ENCODE peak calls at places on chromosomes 1 and 21, in eight cellular contexts. One of them, this sample, is unnamed.

GRCh38 chr1:5798151-5798730 is 194.0 kb downstream of the NPHP4 start:
- DNase-seq in fibroblast of the aortic adventitia: no peak
- DNase-seq in epithelial cell of esophagus: no peak
- DNase-seq in cardiac fibroblast: no peak
- DNase-seq in tibial artery: no peak
- DNase-seq in kidney epithelial cell: no peak
- DNase-seq in esophagus squamous epithelium: no peak
- DNase-seq in CD8-positive, alpha-beta T cell: no peak
- DNase-seq in this sample: no peak

GRCh38 chr1:241934843-241935242 is 22.7 kb upstream of the BECN2 start:
- DNase-seq in esophagus squamous epithelium: no peak
- DNase-seq in epithelial cell of esophagus: no peak
- DNase-seq in cardiac fibroblast: no peak
- DNase-seq in fibroblast of the aortic adventitia: no peak
- DNase-seq in kidney epithelial cell: no peak
- DNase-seq in CD8-positive, alpha-beta T cell: no peak
- DNase-seq in tibial artery: no peak
- DNase-seq in this sample: no peak

GRCh38 chr1:183844806-183845205 is 39.9 kb downstream of the RGL1 start:
- DNase-seq in cardiac fibroblast: no peak
- DNase-seq in esophagus squamous epithelium: no peak
- DNase-seq in CD8-positive, alpha-beta T cell: no peak
- DNase-seq in fibroblast of the aortic adventitia: no peak
- DNase-seq in epithelial cell of esophagus: no peak
- DNase-seq in tibial artery: no peak
- DNase-seq in kidney epithelial cell: no peak
- DNase-seq in this sample: no peak

GRCh38 chr1:161676441-161676840 is 13.5 kb downstream of the FCGR2B start:
- DNase-seq in tibial artery: no peak
- DNase-seq in CD8-positive, alpha-beta T cell: no peak
- DNase-seq in fibroblast of the aortic adventitia: no peak
- DNase-seq in kidney epithelial cell: no peak
- DNase-seq in epithelial cell of esophagus: no peak
- DNase-seq in cardiac fibroblast: no peak
- DNase-seq in esophagus squamous epithelium: no peak
- DNase-seq in this sample: no peak

GRCh38 chr1:71640131-71640530 is 559.3 kb upstream of the ZRANB2 start:
- DNase-seq in epithelial cell of esophagus: no peak
- DNase-seq in tibial artery: no peak
- DNase-seq in CD8-positive, alpha-beta T cell: no peak
- DNase-seq in fibroblast of the aortic adventitia: peak
- DNase-seq in esophagus squamous epithelium: no peak
- DNase-seq in cardiac fibroblast: peak
- DNase-seq in kidney epithelial cell: no peak
- DNase-seq in this sample: no peak

GRCh38 chr1:210373878-210374599 is 45.3 kb downstream of the HHAT start:
- DNase-seq in tibial artery: no peak
- DNase-seq in CD8-positive, alpha-beta T cell: peak
- DNase-seq in fibroblast of the aortic adventitia: peak
- DNase-seq in kidney epithelial cell: peak
- DNase-seq in cardiac fibroblast: peak
- DNase-seq in epithelial cell of esophagus: peak
- DNase-seq in esophagus squamous epithelium: no peak
- DNase-seq in this sample: peak

GRCh38 chr1:89382479-89382878 is 18.6 kb downstream of the GBP6 start:
- DNase-seq in fibroblast of the aortic adventitia: no peak
- DNase-seq in cardiac fibroblast: no peak
- DNase-seq in tibial artery: no peak
- DNase-seq in epithelial cell of esophagus: no peak
- DNase-seq in kidney epithelial cell: no peak
- DNase-seq in CD8-positive, alpha-beta T cell: no peak
- DNase-seq in esophagus squamous epithelium: no peak
- DNase-seq in this sample: no peak

GRCh38 chr1:155648207-155649147 is 38.5 kb downstream of the MSTO1 start:
- DNase-seq in cardiac fibroblast: peak
- DNase-seq in fibroblast of the aortic adventitia: peak
- DNase-seq in tibial artery: no peak
- DNase-seq in CD8-positive, alpha-beta T cell: no peak
- DNase-seq in esophagus squamous epithelium: no peak
- DNase-seq in epithelial cell of esophagus: peak
- DNase-seq in kidney epithelial cell: peak
- DNase-seq in this sample: peak

GRCh38 chr21:29640233-29640554 is 299.6 kb downstream of the GRIK1 start:
- DNase-seq in tibial artery: no peak
- DNase-seq in fibroblast of the aortic adventitia: no peak
- DNase-seq in epithelial cell of esophagus: no peak
- DNase-seq in cardiac fibroblast: no peak
- DNase-seq in CD8-positive, alpha-beta T cell: no peak
- DNase-seq in kidney epithelial cell: no peak
- DNase-seq in esophagus squamous epithelium: no peak
- DNase-seq in this sample: no peak

GRCh38 chr1:41762251-41762650 is 156.5 kb downstream of the HIVEP3 start:
- DNase-seq in epithelial cell of esophagus: no peak
- DNase-seq in CD8-positive, alpha-beta T cell: no peak
- DNase-seq in tibial artery: no peak
- DNase-seq in kidney epithelial cell: no peak
- DNase-seq in fibroblast of the aortic adventitia: no peak
- DNase-seq in esophagus squamous epithelium: no peak
- DNase-seq in cardiac fibroblast: no peak
- DNase-seq in this sample: no peak

GRCh38 chr1:20962576-20963258 is 175.6 kb upstream of the HP1BP3 start:
- DNase-seq in cardiac fibroblast: no peak
- DNase-seq in fibroblast of the aortic adventitia: no peak
- DNase-seq in kidney epithelial cell: no peak
- DNase-seq in tibial artery: no peak
- DNase-seq in CD8-positive, alpha-beta T cell: no peak
- DNase-seq in esophagus squamous epithelium: no peak
- DNase-seq in epithelial cell of esophagus: no peak
- DNase-seq in this sample: peak

GRCh38 chr21:36694041-36694515 is 4.8 kb upstream of the SIM2 start:
- DNase-seq in kidney epithelial cell: no peak
- DNase-seq in epithelial cell of esophagus: no peak
- DNase-seq in tibial artery: no peak
- DNase-seq in cardiac fibroblast: peak
- DNase-seq in esophagus squamous epithelium: no peak
- DNase-seq in fibroblast of the aortic adventitia: peak
- DNase-seq in CD8-positive, alpha-beta T cell: no peak
- DNase-seq in this sample: no peak

GRCh38 chr1:3717041-3717714 is 35.1 kb upstream of the CCDC27 start:
- DNase-seq in CD8-positive, alpha-beta T cell: no peak
- DNase-seq in epithelial cell of esophagus: peak
- DNase-seq in esophagus squamous epithelium: no peak
- DNase-seq in fibroblast of the aortic adventitia: no peak
- DNase-seq in tibial artery: no peak
- DNase-seq in kidney epithelial cell: no peak
- DNase-seq in cardiac fibroblast: no peak
- DNase-seq in this sample: no peak

DNA sequence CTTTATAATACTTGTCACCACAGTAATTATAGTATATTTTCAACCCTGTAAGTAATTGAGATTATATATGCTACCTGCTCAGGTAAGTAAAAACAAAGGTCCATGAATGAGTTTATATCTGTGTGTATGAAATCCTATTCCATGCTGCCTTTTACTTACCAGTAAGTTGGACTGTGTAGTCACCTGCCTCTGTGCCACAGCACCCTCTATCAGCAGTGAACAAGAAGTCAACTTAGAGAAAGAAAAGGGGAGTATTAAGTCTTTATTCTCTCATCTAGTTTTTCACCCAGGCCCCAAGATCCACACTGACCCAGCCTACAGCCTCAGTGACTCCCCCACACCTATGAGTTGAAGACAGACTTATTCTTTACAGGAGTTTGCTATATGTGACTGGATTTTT is 36.9 kb upstream of the IFI16 start:
- DNase-seq in kidney epithelial cell: no peak
- DNase-seq in tibial artery: no peak
- DNase-seq in esophagus squamous epithelium: no peak
- DNase-seq in epithelial cell of esophagus: peak
- DNase-seq in fibroblast of the aortic adventitia: peak
- DNase-seq in cardiac fibroblast: peak
- DNase-seq in CD8-positive, alpha-beta T cell: no peak
- DNase-seq in this sample: no peak
- TF ChIP-seq CTCF in kidney epithelial cell: peak
- TF ChIP-seq CTCF in tibial artery: no peak
- TF ChIP-seq CTCF in esophagus squamous epithelium: no peak
- TF ChIP-seq CTCF in epithelial cell of esophagus: peak
- TF ChIP-seq CTCF in fibroblast of the aortic adventitia: no peak
- TF ChIP-seq CTCF in cardiac fibroblast: no peak
- TF ChIP-seq CTCF in CD8-positive, alpha-beta T cell: no peak
- TF ChIP-seq CTCF in this sample: no peak

GRCh38 chr1:111140680-111140967 is 601 bp downstream of the CEPT1 start:
- DNase-seq in epithelial cell of esophagus: peak
- DNase-seq in kidney epithelial cell: peak
- DNase-seq in cardiac fibroblast: peak
- DNase-seq in CD8-positive, alpha-beta T cell: no peak
- DNase-seq in fibroblast of the aortic adventitia: peak
- DNase-seq in tibial artery: no peak
- DNase-seq in esophagus squamous epithelium: no peak
- DNase-seq in this sample: peak

GRCh38 chr1:111139956-111140679 is at the start of the genes CEPT1 and DRAM2:
- DNase-seq in epithelial cell of esophagus: peak
- DNase-seq in esophagus squamous epithelium: peak
- DNase-seq in cardiac fibroblast: peak
- DNase-seq in tibial artery: peak
- DNase-seq in kidney epithelial cell: peak
- DNase-seq in fibroblast of the aortic adventitia: peak
- DNase-seq in CD8-positive, alpha-beta T cell: peak
- DNase-seq in this sample: peak

GRCh38 chr1:111141803-111142202 is 1.8 kb downstream of the CEPT1 start:
- DNase-seq in tibial artery: no peak
- DNase-seq in cardiac fibroblast: no peak
- DNase-seq in epithelial cell of esophagus: peak
- DNase-seq in esophagus squamous epithelium: no peak
- DNase-seq in kidney epithelial cell: no peak
- DNase-seq in fibroblast of the aortic adventitia: no peak
- DNase-seq in CD8-positive, alpha-beta T cell: no peak
- DNase-seq in this sample: no peak

GRCh38 chr1:111142358-111142975 is 2.4 kb downstream of the CEPT1 start:
- DNase-seq in fibroblast of the aortic adventitia: no peak
- DNase-seq in CD8-positive, alpha-beta T cell: no peak
- DNase-seq in kidney epithelial cell: no peak
- DNase-seq in tibial artery: no peak
- DNase-seq in esophagus squamous epithelium: no peak
- DNase-seq in cardiac fibroblast: no peak
- DNase-seq in epithelial cell of esophagus: peak
- DNase-seq in this sample: no peak

DNA sequence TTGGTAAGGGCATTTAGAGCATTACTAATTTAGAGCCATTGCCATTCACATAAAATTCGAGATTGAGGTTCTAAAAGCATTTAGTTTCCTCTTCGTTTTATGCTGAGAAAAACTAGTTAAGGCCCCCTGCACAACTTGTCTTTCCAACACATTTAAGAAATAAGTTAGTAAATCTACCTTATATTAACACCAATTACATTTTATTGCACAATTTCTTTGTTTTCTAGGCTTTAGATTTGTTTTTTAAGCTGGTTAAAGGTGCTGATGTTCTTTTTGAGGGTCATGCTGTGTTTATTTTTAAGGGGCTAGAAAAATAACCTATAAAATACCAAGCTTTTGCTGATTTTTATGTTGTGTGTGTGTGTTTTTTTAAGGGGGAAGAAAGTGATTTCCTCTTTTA is 1.2 kb downstream of the CEPT1 start:
- DNase-seq in tibial artery: no peak
- DNase-seq in fibroblast of the aortic adventitia: no peak
- DNase-seq in esophagus squamous epithelium: no peak
- DNase-seq in cardiac fibroblast: no peak
- DNase-seq in CD8-positive, alpha-beta T cell: no peak
- DNase-seq in kidney epithelial cell: no peak
- DNase-seq in epithelial cell of esophagus: no peak
- DNase-seq in this sample: no peak
- H3K4me3 ChIP-seq in tibial artery: peak
- H3K4me3 ChIP-seq in fibroblast of the aortic adventitia: peak
- H3K4me3 ChIP-seq in esophagus squamous epithelium: peak
- H3K4me3 ChIP-seq in cardiac fibroblast: peak
- H3K4me3 ChIP-seq in CD8-positive, alpha-beta T cell: no peak
- H3K4me3 ChIP-seq in kidney epithelial cell: peak
- H3K4me3 ChIP-seq in epithelial cell of esophagus: peak
- H3K4me3 ChIP-seq in this sample: peak

DNA sequence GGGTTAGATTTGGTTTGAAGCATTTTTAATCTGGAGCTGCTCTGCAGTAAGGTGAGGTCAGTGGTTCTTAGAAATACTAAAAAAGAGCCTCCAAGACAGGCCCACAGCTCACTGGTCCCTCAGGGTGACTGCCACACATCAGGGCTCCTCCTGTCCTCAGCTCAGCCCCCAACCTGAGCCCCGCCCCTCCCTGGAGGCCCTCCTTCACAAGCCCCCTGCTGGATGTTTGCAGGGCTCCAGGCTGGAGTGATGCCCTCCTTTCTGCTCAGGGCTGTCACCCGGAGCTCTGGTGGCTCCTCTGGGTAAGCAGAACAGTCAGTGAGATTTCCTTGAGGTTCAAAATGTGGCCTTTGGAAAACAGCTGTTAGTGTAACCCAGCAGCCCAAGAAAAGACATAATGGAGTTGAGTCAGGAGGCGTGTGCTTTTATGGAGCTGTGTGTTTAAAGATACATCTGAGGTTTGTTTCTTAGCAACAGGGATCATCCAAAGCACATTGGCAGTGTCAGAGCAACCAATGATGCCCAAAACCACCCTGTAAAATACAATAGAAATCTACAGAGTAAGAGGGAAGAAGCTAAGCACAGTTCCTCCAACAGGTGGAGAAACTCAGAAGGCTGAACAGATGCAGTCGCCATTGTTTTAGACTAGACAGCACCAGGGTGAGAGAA is 21.4 kb downstream of the STUM start:
- DNase-seq in tibial artery: peak
- DNase-seq in epithelial cell of esophagus: no peak
- DNase-seq in cardiac fibroblast: no peak
- DNase-seq in CD8-positive, alpha-beta T cell: no peak
- DNase-seq in esophagus squamous epithelium: no peak
- DNase-seq in kidney epithelial cell: no peak
- DNase-seq in fibroblast of the aortic adventitia: no peak
- DNase-seq in this sample: no peak
- TF ChIP-seq CTCF in tibial artery: no peak
- TF ChIP-seq CTCF in epithelial cell of esophagus: no peak
- TF ChIP-seq CTCF in cardiac fibroblast: no peak
- TF ChIP-seq CTCF in CD8-positive, alpha-beta T cell: peak
- TF ChIP-seq CTCF in esophagus squamous epithelium: no peak
- TF ChIP-seq CTCF in kidney epithelial cell: peak
- TF ChIP-seq CTCF in fibroblast of the aortic adventitia: peak
- TF ChIP-seq CTCF in this sample: no peak

GRCh38 chr1:18107671-18108312 is at the start of gene IGSF21:
- DNase-seq in esophagus squamous epithelium: no peak
- DNase-seq in epithelial cell of esophagus: no peak
- DNase-seq in cardiac fibroblast: no peak
- DNase-seq in CD8-positive, alpha-beta T cell: no peak
- DNase-seq in tibial artery: no peak
- DNase-seq in fibroblast of the aortic adventitia: no peak
- DNase-seq in kidney epithelial cell: no peak
- DNase-seq in this sample: no peak
- H3K4me3 ChIP-seq in esophagus squamous epithelium: peak
- H3K4me3 ChIP-seq in epithelial cell of esophagus: no peak
- H3K4me3 ChIP-seq in cardiac fibroblast: no peak
- H3K4me3 ChIP-seq in CD8-positive, alpha-beta T cell: no peak
- H3K4me3 ChIP-seq in tibial artery: peak
- H3K4me3 ChIP-seq in fibroblast of the aortic adventitia: no peak
- H3K4me3 ChIP-seq in kidney epithelial cell: no peak
- H3K4me3 ChIP-seq in this sample: no peak

DNA sequence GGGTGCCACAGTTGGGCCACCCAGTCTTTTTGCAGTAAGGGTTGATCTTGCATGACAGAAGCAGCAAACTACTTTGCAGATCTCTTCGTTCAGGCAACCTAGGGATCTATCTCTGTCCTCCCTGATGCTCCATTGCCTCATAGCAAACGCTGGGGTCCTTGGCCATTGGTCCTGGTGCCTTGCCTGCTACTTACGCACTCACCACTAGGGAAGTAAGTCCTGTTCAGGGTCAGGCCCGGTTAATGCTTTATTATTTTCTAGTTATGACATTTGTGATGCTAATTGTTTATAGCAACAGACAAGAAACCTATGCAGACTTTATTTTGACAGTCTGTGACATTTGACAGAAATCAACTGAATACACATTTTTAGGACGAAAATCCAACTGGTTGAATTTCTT is 326.5 kb upstream of the FMN2 start:
- DNase-seq in kidney epithelial cell: no peak
- DNase-seq in fibroblast of the aortic adventitia: no peak
- DNase-seq in esophagus squamous epithelium: no peak
- DNase-seq in epithelial cell of esophagus: no peak
- DNase-seq in CD8-positive, alpha-beta T cell: no peak
- DNase-seq in cardiac fibroblast: no peak
- DNase-seq in tibial artery: no peak
- DNase-seq in this sample: no peak
- TF ChIP-seq CTCF in kidney epithelial cell: no peak
- TF ChIP-seq CTCF in fibroblast of the aortic adventitia: no peak
- TF ChIP-seq CTCF in esophagus squamous epithelium: no peak
- TF ChIP-seq CTCF in epithelial cell of esophagus: no peak
- TF ChIP-seq CTCF in CD8-positive, alpha-beta T cell: no peak
- TF ChIP-seq CTCF in cardiac fibroblast: no peak
- TF ChIP-seq CTCF in tibial artery: no peak
- TF ChIP-seq CTCF in this sample: no peak

This sample was measured in AG10803.